ENCODE peak calls at places on chromosome 18, in seven cellular contexts. L, Q, A, X, H, Y and P are unnamed samples.

GRCh38 chr18:57627488-57627887 is 5.9 kb upstream of the NARS1 start:
- DNase-seq in L (no peak), Q (no peak), A (no peak), X (no peak), H (no peak), Y (no peak), P (no peak)

GRCh38 chr18:48818329-48819254 is 132.2 kb downstream of the SMAD7 start:
- DNase-seq in L (no peak), Q (no peak), A (no peak), X (no peak), H (no peak), Y (no peak), P (no peak)

GRCh38 chr18:61554117-61554776 is 221.0 kb downstream of the CDH20 start:
- DNase-seq in L (no peak), Q (no peak), A (no peak), X (no peak), H (no peak), Y (no peak), P (no peak)

GRCh38 chr18:42182728-42183700 is 228.0 kb downstream of the PIK3C3 start:
- DNase-seq in L (no peak), Q (no peak), A (no peak), X (no peak), H (no peak), Y (no peak), P (no peak)

GRCh38 chr18:50656841-50657470 is 97.1 kb downstream of the MAPK4 start:
- DNase-seq in L (no peak), Q (no peak), A (no peak), X (no peak), H (no peak), Y (no peak), P (no peak)

GRCh38 chr18:35616664-35617423 is 35.3 kb downstream of the GALNT1 start:
- DNase-seq in L (no peak), Q (no peak), A (peak), X (peak), H (peak), Y (no peak), P (no peak)

GRCh38 chr18:69954719-69955118 is 7.0 kb upstream of the CD226 start:
- DNase-seq in L (no peak), Q (no peak), A (no peak), X (no peak), H (no peak), Y (no peak), P (no peak)

GRCh38 chr18:79903071-79903635 is 48.3 kb downstream of the SLC66A2 start:
- DNase-seq in L (no peak), Q (no peak), A (no peak), X (no peak), H (no peak), Y (no peak), P (no peak)

GRCh38 chr18:46720092-46720491 is 36.8 kb downstream of the ST8SIA5 start:
- DNase-seq in L (no peak), Q (no peak), A (no peak), X (no peak), H (no peak), Y (no peak), P (no peak)

GRCh38 chr18:46723856-46724415 is 32.9 kb downstream of the ST8SIA5 start:
- DNase-seq in L (no peak), Q (no peak), A (no peak), X (no peak), H (no peak), Y (no peak), P (no peak)

GRCh38 chr18:46721331-46721730 is 35.5 kb downstream of the ST8SIA5 start:
- DNase-seq in L (no peak), Q (no peak), A (no peak), X (no peak), H (no peak), Y (no peak), P (no peak)

GRCh38 chr18:46720521-46720920 is 36.3 kb downstream of the ST8SIA5 start:
- DNase-seq in L (no peak), Q (no peak), A (no peak), X (no peak), H (no peak), Y (no peak), P (no peak)

GRCh38 chr18:46722051-46722450 is 34.8 kb downstream of the ST8SIA5 start:
- DNase-seq in L (no peak), Q (no peak), A (no peak), X (no peak), H (no peak), Y (no peak), P (no peak)
- TF ChIP-seq JUND in L (no peak), Q (no peak), A (no peak), X (no peak), H (no peak), Y (no peak), P (no peak)

GRCh38 chr18:74604774-74605173 is 7.1 kb downstream of the ZNF407 start:
- DNase-seq in L (no peak), Q (no peak), A (no peak), X (no peak), H (no peak), Y (no peak), P (no peak)
- TF ChIP-seq JUND in L (no peak), Q (no peak), A (no peak), X (no peak), H (no peak), Y (no peak), P (no peak)

GRCh38 chr18:43875496-43875895 is 598.2 kb upstream of the SYT4 start:
- DNase-seq in L (no peak), Q (no peak), A (no peak), X (no peak), H (no peak), Y (no peak), P (peak)
- TF ChIP-seq JUND in L (no peak), Q (no peak), A (no peak), X (no peak), H (no peak), Y (no peak), P (no peak)

DNA sequence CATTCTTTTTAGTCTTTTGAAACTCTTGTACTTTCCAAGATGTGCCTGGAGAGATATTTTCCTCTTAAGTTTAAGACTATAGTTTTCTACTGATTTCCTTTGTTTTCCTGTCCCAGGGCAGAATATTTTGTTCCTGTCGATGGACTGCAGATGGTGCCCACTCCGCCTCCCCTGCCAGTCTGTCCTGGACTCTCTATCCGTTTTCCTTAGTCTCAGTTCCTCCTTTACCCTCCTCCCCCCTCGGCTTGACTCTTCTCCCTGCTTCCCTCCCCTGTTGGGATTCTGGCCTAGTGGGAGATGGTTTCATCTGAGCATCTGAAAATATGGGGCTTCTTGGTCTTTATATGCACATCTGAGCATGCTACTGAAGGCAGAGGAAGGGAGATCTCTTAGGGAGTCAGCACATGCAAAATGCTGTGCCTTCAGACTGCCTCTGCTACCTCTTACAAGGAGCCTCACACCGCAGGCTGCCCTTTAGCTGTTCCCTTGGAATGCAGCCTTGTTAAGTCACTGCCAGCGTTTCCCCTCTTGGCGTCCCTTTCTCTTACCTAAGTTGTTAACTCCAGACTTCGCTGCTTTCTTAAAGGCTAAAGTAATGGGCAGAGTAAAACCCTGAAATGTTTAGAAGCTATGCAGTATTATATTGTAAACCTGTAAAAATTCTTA is 49.6 kb downstream of the LDLRAD4 start:
- DNase-seq in L (no peak), Q (no peak), A (no peak), X (no peak), H (no peak), Y (peak), P (no peak)
- TF ChIP-seq JUND in L (no peak), Q (no peak), A (no peak), X (no peak), H (no peak), Y (no peak), P (no peak)

GRCh38 chr18:24232814-24233213 is 94.0 kb downstream of the CABYR start:
- DNase-seq in L (no peak), Q (no peak), A (no peak), X (no peak), H (no peak), Y (no peak), P (no peak)

GRCh38 chr18:24230766-24231165 is 91.9 kb downstream of the CABYR start:
- DNase-seq in L (no peak), Q (no peak), A (no peak), X (no peak), H (no peak), Y (no peak), P (no peak)

GRCh38 chr18:24234850-24235418 is 96.1 kb downstream of the CABYR start:
- DNase-seq in L (no peak), Q (no peak), A (no peak), X (no peak), H (no peak), Y (no peak), P (no peak)

GRCh38 chr18:24234330-24234729 is 95.5 kb downstream of the CABYR start:
- DNase-seq in L (peak), Q (no peak), A (no peak), X (no peak), H (no peak), Y (no peak), P (no peak)

DNA sequence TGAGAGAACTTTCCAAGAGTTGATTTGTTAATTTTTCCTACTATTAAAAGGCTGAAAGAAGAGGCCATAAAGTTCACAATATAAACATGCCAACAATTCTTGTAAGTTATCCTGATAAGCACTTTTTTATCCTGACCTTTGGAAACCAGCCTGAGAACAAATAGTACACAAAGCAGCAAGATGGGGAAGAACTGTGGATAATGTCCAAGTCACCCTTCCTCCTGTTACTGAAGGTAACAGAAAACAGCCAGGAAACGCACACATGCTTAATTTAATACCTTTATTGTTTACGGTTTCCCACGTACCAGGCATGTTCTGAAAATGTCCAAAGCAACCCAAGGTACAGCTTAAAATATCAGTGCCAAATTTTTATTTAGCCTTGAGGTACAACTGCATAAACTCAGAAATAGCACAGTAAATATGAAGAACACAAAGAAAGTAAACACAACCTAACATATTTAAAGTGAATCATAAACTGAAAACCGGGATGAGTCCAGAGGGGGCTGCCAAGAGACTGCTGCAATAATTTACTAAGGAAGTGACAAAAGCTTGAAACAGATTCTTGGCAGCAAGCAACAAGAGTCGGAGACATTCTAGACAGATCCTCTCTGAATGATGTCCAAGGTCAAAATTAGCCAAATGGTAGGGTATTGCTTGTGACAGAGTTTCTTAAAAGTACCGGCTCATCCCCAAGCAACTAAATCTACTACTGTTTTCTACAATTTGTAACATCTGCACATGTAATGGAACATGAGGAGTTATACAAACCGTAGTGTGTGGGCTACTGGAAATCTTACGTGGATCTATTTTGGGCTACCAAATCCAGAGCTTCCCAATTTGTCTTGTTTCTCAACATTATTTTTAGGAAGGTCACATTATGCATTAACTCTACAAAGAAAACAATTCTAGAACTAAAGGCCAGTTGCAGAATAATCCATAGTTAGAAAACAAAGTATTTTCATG is 93.2 kb downstream of the CABYR start:
- DNase-seq in L (no peak), Q (no peak), A (no peak), X (no peak), H (no peak), Y (no peak), P (peak)
- TF ChIP-seq JUND in L (no peak), Q (no peak), A (no peak), X (no peak), H (peak), Y (no peak), P (no peak)

DNA sequence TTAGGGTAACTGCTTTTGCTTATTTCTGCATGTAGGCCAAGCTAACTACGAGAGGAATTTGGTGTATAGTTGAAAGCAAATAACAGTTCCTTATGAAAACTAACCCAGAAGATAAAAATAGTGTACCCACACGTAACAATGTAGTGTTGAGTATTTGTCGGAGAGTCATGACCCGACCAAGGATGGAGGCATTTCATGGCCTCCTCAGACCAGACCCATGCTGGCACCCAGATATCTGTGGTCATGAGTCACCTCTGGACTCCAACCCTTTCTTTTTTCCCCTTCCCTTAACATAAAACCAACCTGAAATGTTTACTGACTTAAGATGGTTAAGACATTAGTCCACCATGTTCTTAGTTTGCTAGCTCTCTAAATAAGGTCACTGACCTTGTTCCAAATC is 318.7 kb downstream of the NOL4 start:
- DNase-seq in L (no peak), Q (no peak), A (no peak), X (no peak), H (no peak), Y (no peak), P (no peak)
- TF ChIP-seq JUND in L (no peak), Q (no peak), A (no peak), X (no peak), H (no peak), Y (no peak), P (no peak)

GRCh38 chr18:73827801-73828200 is 319.8 kb downstream of the FBXO15 start:
- DNase-seq in L (no peak), Q (no peak), A (no peak), X (no peak), H (no peak), Y (no peak), P (no peak)
- TF ChIP-seq JUND in L (no peak), Q (no peak), A (no peak), X (no peak), H (no peak), Y (no peak), P (no peak)

GRCh38 chr18:63882333-63883141 is 5.0 kb upstream of the SERPINB2 start:
- DNase-seq in L (no peak), Q (peak), A (no peak), X (no peak), H (no peak), Y (no peak), P (no peak)
- TF ChIP-seq JUND in L (no peak), Q (peak), A (no peak), X (no peak), H (peak), Y (no peak), P (no peak)